ENCODE peak calls at places on chromosomes 1 and 21, in seven cellular contexts. Q is RWPE1, T is HepG2, O is GM10248, J is endodermal cell, H is astrocyte of the spinal cord, Y is breast epithelium. G is an unnamed sample.

GRCh38 chr1:208036918-208037567 is 126.1 kb upstream of the CD34 start:
- DNase-seq in T (no peak), H (no peak), O (no peak), Y (no peak), J (no peak), Q (no peak), G (no peak)

GRCh38 chr1:91948501-91949355 is 473 bp upstream of the BRDT start:
- DNase-seq in Y (no peak), H (no peak), J (no peak), O (no peak), Q (no peak), T (no peak), G (no peak)

GRCh38 chr1:15816674-15817073 is 9.2 kb upstream of the UQCRHL start:
- DNase-seq in H (no peak), Q (no peak), Y (no peak), O (no peak), T (no peak), J (no peak), G (no peak)

GRCh38 chr21:33070921-33071877 is 1.3 kb downstream of the OLIG1 start:
- DNase-seq in H (peak), Y (no peak), T (no peak), J (peak), Q (no peak), O (no peak), G (peak)

GRCh38 chr21:36664678-36665022 is 34.3 kb upstream of the SIM2 start:
- DNase-seq in O (no peak), H (no peak), Y (no peak), J (no peak), Q (no peak), T (no peak), G (no peak)

GRCh38 chr1:234089396-234089795 is 184.9 kb downstream of the SLC35F3 start:
- DNase-seq in J (peak), T (no peak), Y (no peak), Q (no peak), H (no peak), O (no peak), G (no peak)

GRCh38 chr21:35324372-35325220 is 275.5 kb upstream of the RUNX1 start:
- DNase-seq in Y (no peak), Q (peak), O (no peak), J (no peak), H (peak), T (no peak), G (no peak)

GRCh38 chr1:216330262-216330661 is 93.0 kb downstream of the USH2A start:
- DNase-seq in H (peak), Y (no peak), O (no peak), Q (peak), T (no peak), J (no peak), G (no peak)

GRCh38 chr1:53618218-53619087 is 120.5 kb downstream of the GLIS1 start:
- DNase-seq in H (no peak), Y (no peak), J (peak), T (no peak), O (no peak), Q (no peak), G (no peak)

GRCh38 chr1:228341450-228341813 is 65.2 kb downstream of the TRIM11 start:
- DNase-seq in T (no peak), H (no peak), Q (no peak), O (no peak), J (no peak), Y (no peak), G (no peak)

GRCh38 chr1:243980471-243980870 is 70.6 kb upstream of the ZBTB18 start:
- DNase-seq in O (no peak), J (no peak), H (no peak), Y (no peak), Q (no peak), T (no peak), G (no peak)

GRCh38 chr1:121483961-121484424 is 299.2 kb downstream of the SRGAP2C start:
- DNase-seq in T (no peak), J (no peak), Y (no peak), O (no peak), H (peak), Q (peak), G (no peak)

GRCh38 chr21:33121715-33122475 is 52.0 kb downstream of the OLIG1 start:
- DNase-seq in T (no peak), Q (peak), H (peak), J (peak), O (no peak), Y (peak), G (no peak)

GRCh38 chr1:67468066-67468718 is 38.0 kb upstream of the SERBP1 start:
- DNase-seq in J (no peak), Y (no peak), T (no peak), O (no peak), H (no peak), Q (peak), G (no peak)

GRCh38 chr21:34679056-34679455 is 10.3 kb downstream of the CLIC6 start:
- DNase-seq in J (no peak), O (no peak), H (no peak), Q (no peak), Y (no peak), T (no peak), G (no peak)

GRCh38 chr1:213723187-213723586 is 264.6 kb upstream of the PROX1 start:
- DNase-seq in Q (no peak), O (no peak), J (no peak), H (no peak), Y (no peak), T (no peak), G (no peak)

GRCh38 chr1:25671929-25672328 is 55.3 kb downstream of the MAN1C1 start:
- DNase-seq in Q (no peak), J (no peak), O (no peak), T (no peak), Y (no peak), H (no peak), G (no peak)

GRCh38 chr1:51877434-51878306 is 857 bp downstream of the NRDC start:
- DNase-seq in Q (peak), T (no peak), J (no peak), Y (no peak), O (peak), H (peak), G (no peak)

GRCh38 chr1:110927484-110928075 is 36.1 kb downstream of the LRIF1 start:
- DNase-seq in J (peak), T (no peak), H (no peak), Y (no peak), Q (peak), O (no peak), G (no peak)

GRCh38 chr1:198056255-198056654 is 100.5 kb upstream of the NEK7 start:
- DNase-seq in O (no peak), T (peak), Q (no peak), H (no peak), J (peak), Y (no peak), G (no peak)

DNA sequence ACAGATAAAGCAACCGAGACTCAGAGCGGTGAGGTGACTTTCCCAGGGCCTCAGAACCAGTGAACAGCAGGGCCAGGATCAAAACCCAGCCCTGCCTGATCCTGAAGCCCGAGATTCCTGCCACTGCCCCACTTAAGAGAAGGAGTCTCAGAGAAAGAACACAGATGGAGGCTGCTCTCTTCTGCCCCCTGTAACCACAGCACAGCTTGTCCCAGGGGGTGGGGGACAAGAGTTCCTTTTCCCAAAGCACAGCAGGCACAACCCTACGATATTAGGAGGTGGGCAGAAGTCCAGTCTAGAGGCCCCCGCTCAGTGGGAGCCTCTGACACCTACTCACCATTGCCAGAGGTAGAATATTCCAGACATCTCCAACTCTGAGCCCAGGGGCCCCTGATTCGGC is 24.0 kb upstream of the VWA5B1 start:
- DNase-seq in T (no peak), Y (no peak), O (no peak), Q (no peak), H (no peak), J (no peak), G (no peak)
- TF ChIP-seq CTCF in T (no peak), Y (no peak), O (no peak), Q (no peak), H (no peak), J (peak), G (no peak)

GRCh38 chr1:86912501-86912900 is 1.4 kb downstream of the SELENOF start:
- DNase-seq in Q (no peak), T (peak), H (no peak), O (peak), Y (no peak), J (no peak), G (peak)

GRCh38 chr1:86914998-86915736 is 732 bp downstream of the HS2ST1 start:
- DNase-seq in O (peak), T (peak), Y (peak), H (peak), Q (peak), J (peak), G (peak)

GRCh38 chr1:86913896-86914634 is at the start of gene SELENOF:
- DNase-seq in O (peak), Q (peak), Y (peak), T (peak), H (peak), J (peak), G (peak)

GRCh38 chr1:86914635-86914997 is at the start of gene HS2ST1:
- DNase-seq in T (no peak), J (no peak), O (no peak), Y (no peak), Q (no peak), H (no peak), G (no peak)

GRCh38 chr1:86913399-86913895 is 479 bp downstream of the SELENOF start:
- DNase-seq in T (peak), O (peak), Q (no peak), J (peak), H (peak), Y (no peak), G (no peak)
- TF ChIP-seq CTCF in T (no peak), O (no peak), Q (no peak), J (no peak), H (no peak), Y (no peak), G (no peak)

DNA sequence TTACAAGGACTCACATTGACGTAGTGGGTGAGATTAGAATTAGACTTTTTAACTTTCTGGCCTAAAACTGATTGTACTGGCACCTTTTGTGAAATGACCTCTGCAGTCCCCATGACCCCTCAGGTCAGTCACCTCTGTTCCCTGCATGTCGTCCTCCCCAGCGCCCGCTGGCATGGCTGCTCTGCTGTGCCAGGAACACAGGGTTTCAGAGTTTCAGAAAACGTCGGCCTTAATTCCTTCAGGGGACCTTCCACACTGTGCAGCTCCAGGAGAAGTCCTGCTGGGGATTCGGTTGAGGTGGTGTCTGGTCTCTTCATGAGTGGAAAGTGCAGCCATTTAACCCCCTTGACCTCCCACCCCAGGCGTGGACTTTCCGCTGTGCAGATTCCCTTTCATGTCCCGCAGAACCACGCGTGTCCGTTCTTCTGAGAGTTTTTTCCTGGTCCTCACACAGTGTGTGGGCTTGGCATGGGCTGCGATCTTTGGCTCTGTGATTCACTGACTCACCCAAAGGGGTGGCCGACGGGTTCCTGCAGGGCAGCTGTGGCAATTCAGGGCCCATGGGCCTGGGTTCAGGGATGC is 158.4 kb upstream of the COL6A1 start:
- DNase-seq in O (no peak), Y (no peak), H (no peak), J (no peak), T (no peak), Q (no peak), G (no peak)
- TF ChIP-seq CTCF in O (no peak), Y (no peak), H (no peak), J (no peak), T (no peak), Q (no peak), G (no peak)

GRCh38 chr1:223001653-223002634 is 141.1 kb downstream of the TLR5 start:
- DNase-seq in H (no peak), J (peak), O (no peak), T (no peak), Q (peak), Y (no peak), G (no peak)
- TF ChIP-seq CTCF in H (peak), J (peak), O (no peak), T (peak), Q (no peak), Y (no peak), G (no peak)

GRCh38 chr1:57229998-57230397 is 193.9 kb downstream of the DAB1 start:
- DNase-seq in T (no peak), Q (no peak), O (no peak), J (no peak), Y (no peak), H (no peak), G (no peak)

GRCh38 chr1:57229076-57229475 is 194.8 kb downstream of the DAB1 start:
- DNase-seq in H (no peak), T (no peak), J (no peak), Y (no peak), Q (no peak), O (no peak), G (no peak)

GRCh38 chr1:57235782-57236181 is 188.1 kb downstream of the DAB1 start:
- DNase-seq in J (no peak), Y (no peak), T (peak), O (no peak), H (no peak), Q (no peak), G (no peak)

GRCh38 chr1:57234459-57234858 is 189.4 kb downstream of the DAB1 start:
- DNase-seq in O (no peak), Q (no peak), J (no peak), H (no peak), Y (no peak), T (no peak), G (no peak)

DNA sequence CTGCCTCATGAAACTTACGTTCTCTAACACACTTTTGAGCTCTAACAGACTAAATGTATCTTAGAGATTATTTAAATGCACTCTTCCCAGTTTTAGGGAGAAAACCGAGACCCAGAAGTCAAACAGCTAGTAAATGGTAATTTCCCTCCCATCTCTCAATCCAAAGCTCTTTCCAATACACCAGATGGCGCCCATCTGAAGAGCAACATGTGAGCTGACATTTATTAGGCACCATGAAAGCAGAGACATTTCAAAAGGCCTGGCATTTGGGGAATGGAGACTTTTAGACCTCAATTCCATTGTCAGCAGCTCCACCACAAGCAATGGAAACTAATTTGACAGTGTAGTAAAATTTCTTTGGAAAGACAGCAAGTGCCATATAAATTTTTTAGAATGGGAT is 191.4 kb downstream of the DAB1 start:
- DNase-seq in Q (no peak), H (no peak), T (peak), Y (no peak), J (peak), O (no peak), G (no peak)
- TF ChIP-seq CTCF in Q (no peak), H (peak), T (peak), Y (no peak), J (peak), O (no peak), G (no peak)

GRCh38 chr1:185869590-185869989 is 135.4 kb downstream of the HMCN1 start:
- DNase-seq in J (no peak), H (no peak), Q (no peak), Y (no peak), O (no peak), T (no peak), G (no peak)
- TF ChIP-seq CTCF in J (no peak), H (no peak), Q (no peak), Y (no peak), O (no peak), T (no peak), G (no peak)

G was measured in GM13977.